ENCODE peak calls at places on chromosomes 3 and 15, in eight cellular contexts. One of them, this sample, is unnamed.

GRCh38 chr3:139561959-139562676 is 22.6 kb upstream of the RBP1 start:
- DNase-seq in transverse colon: peak
- DNase-seq in AG09309: no peak
- DNase-seq in SK-N-SH: peak
- DNase-seq in progenitor cell of endocrine pancreas: no peak
- DNase-seq in spleen: no peak
- DNase-seq in IMR-90: peak
- DNase-seq in epithelial cell of esophagus: peak
- DNase-seq in this sample: no peak

GRCh38 chr15:25022233-25022632 is 67.4 kb downstream of the SNRPN start:
- DNase-seq in epithelial cell of esophagus: peak
- DNase-seq in spleen: no peak
- DNase-seq in SK-N-SH: no peak
- DNase-seq in progenitor cell of endocrine pancreas: no peak
- DNase-seq in transverse colon: no peak
- DNase-seq in IMR-90: peak
- DNase-seq in AG09309: no peak
- DNase-seq in this sample: no peak

GRCh38 chr3:67529915-67530314 is 124.5 kb downstream of the SUCLG2 start:
- DNase-seq in transverse colon: no peak
- DNase-seq in spleen: no peak
- DNase-seq in epithelial cell of esophagus: no peak
- DNase-seq in AG09309: no peak
- DNase-seq in IMR-90: peak
- DNase-seq in SK-N-SH: no peak
- DNase-seq in progenitor cell of endocrine pancreas: no peak
- DNase-seq in this sample: no peak

GRCh38 chr3:127652246-127652995 is 20.3 kb upstream of the ABTB1 start:
- DNase-seq in IMR-90: peak
- DNase-seq in epithelial cell of esophagus: peak
- DNase-seq in progenitor cell of endocrine pancreas: peak
- DNase-seq in AG09309: no peak
- DNase-seq in transverse colon: peak
- DNase-seq in spleen: peak
- DNase-seq in SK-N-SH: peak
- DNase-seq in this sample: no peak

GRCh38 chr15:67930720-67931119 is 90.9 kb upstream of the RNU6-1 start:
- DNase-seq in spleen: no peak
- DNase-seq in SK-N-SH: no peak
- DNase-seq in transverse colon: no peak
- DNase-seq in IMR-90: no peak
- DNase-seq in progenitor cell of endocrine pancreas: no peak
- DNase-seq in epithelial cell of esophagus: no peak
- DNase-seq in AG09309: no peak
- DNase-seq in this sample: no peak

GRCh38 chr15:79513916-79514315 is 81.8 kb downstream of the MINAR1 start:
- DNase-seq in IMR-90: no peak
- DNase-seq in epithelial cell of esophagus: no peak
- DNase-seq in SK-N-SH: no peak
- DNase-seq in spleen: no peak
- DNase-seq in progenitor cell of endocrine pancreas: no peak
- DNase-seq in transverse colon: no peak
- DNase-seq in AG09309: no peak
- DNase-seq in this sample: no peak

GRCh38 chr3:99909714-99910508 is 92.2 kb downstream of the CMSS1 start:
- DNase-seq in transverse colon: no peak
- DNase-seq in SK-N-SH: no peak
- DNase-seq in progenitor cell of endocrine pancreas: no peak
- DNase-seq in IMR-90: peak
- DNase-seq in epithelial cell of esophagus: peak
- DNase-seq in AG09309: no peak
- DNase-seq in spleen: no peak
- DNase-seq in this sample: no peak

GRCh38 chr3:66602691-66603090 is 101.9 kb upstream of the LRIG1 start:
- DNase-seq in AG09309: no peak
- DNase-seq in spleen: no peak
- DNase-seq in progenitor cell of endocrine pancreas: no peak
- DNase-seq in SK-N-SH: no peak
- DNase-seq in epithelial cell of esophagus: peak
- DNase-seq in transverse colon: no peak
- DNase-seq in IMR-90: no peak
- DNase-seq in this sample: no peak

GRCh38 chr3:187267306-187267705 is 24.2 kb downstream of the MASP1 start:
- DNase-seq in progenitor cell of endocrine pancreas: no peak
- DNase-seq in epithelial cell of esophagus: no peak
- DNase-seq in transverse colon: no peak
- DNase-seq in IMR-90: no peak
- DNase-seq in SK-N-SH: no peak
- DNase-seq in AG09309: no peak
- DNase-seq in spleen: no peak
- DNase-seq in this sample: no peak

GRCh38 chr15:45268135-45268534 is 16.1 kb downstream of the SLC28A2 start:
- DNase-seq in epithelial cell of esophagus: peak
- DNase-seq in transverse colon: peak
- DNase-seq in spleen: no peak
- DNase-seq in progenitor cell of endocrine pancreas: no peak
- DNase-seq in IMR-90: no peak
- DNase-seq in SK-N-SH: no peak
- DNase-seq in AG09309: no peak
- DNase-seq in this sample: no peak

GRCh38 chr15:76994001-76994400 is 925 bp upstream of the PSTPIP1 start:
- DNase-seq in transverse colon: peak
- DNase-seq in progenitor cell of endocrine pancreas: no peak
- DNase-seq in SK-N-SH: peak
- DNase-seq in spleen: peak
- DNase-seq in AG09309: no peak
- DNase-seq in epithelial cell of esophagus: peak
- DNase-seq in IMR-90: no peak
- DNase-seq in this sample: peak

GRCh38 chr3:120615863-120616599 is 19.9 kb downstream of the NDUFB4 start:
- DNase-seq in transverse colon: peak
- DNase-seq in progenitor cell of endocrine pancreas: no peak
- DNase-seq in epithelial cell of esophagus: peak
- DNase-seq in AG09309: no peak
- DNase-seq in spleen: no peak
- DNase-seq in SK-N-SH: no peak
- DNase-seq in IMR-90: peak
- DNase-seq in this sample: no peak

GRCh38 chr3:8575364-8576104 is 69.1 kb downstream of the SSUH2 start:
- DNase-seq in AG09309: no peak
- DNase-seq in spleen: no peak
- DNase-seq in IMR-90: peak
- DNase-seq in progenitor cell of endocrine pancreas: no peak
- DNase-seq in transverse colon: no peak
- DNase-seq in SK-N-SH: no peak
- DNase-seq in epithelial cell of esophagus: peak
- DNase-seq in this sample: no peak

GRCh38 chr15:60634815-60635214 is 155.9 kb upstream of the ICE2 start:
- DNase-seq in progenitor cell of endocrine pancreas: no peak
- DNase-seq in SK-N-SH: peak
- DNase-seq in AG09309: no peak
- DNase-seq in spleen: peak
- DNase-seq in epithelial cell of esophagus: no peak
- DNase-seq in IMR-90: peak
- DNase-seq in transverse colon: peak
- DNase-seq in this sample: no peak

GRCh38 chr3:56157693-56158092 is 310.6 kb downstream of the ERC2 start:
- DNase-seq in spleen: no peak
- DNase-seq in SK-N-SH: no peak
- DNase-seq in epithelial cell of esophagus: no peak
- DNase-seq in IMR-90: no peak
- DNase-seq in transverse colon: no peak
- DNase-seq in progenitor cell of endocrine pancreas: no peak
- DNase-seq in AG09309: peak
- DNase-seq in this sample: no peak

GRCh38 chr3:134059680-134060560 is 30.2 kb upstream of the SLCO2A1 start:
- DNase-seq in IMR-90: peak
- DNase-seq in transverse colon: peak
- DNase-seq in epithelial cell of esophagus: peak
- DNase-seq in spleen: peak
- DNase-seq in AG09309: no peak
- DNase-seq in SK-N-SH: no peak
- DNase-seq in progenitor cell of endocrine pancreas: no peak
- DNase-seq in this sample: no peak

GRCh38 chr15:90141646-90142045 is 39.4 kb upstream of the IDH2 start:
- DNase-seq in progenitor cell of endocrine pancreas: no peak
- DNase-seq in AG09309: no peak
- DNase-seq in IMR-90: peak
- DNase-seq in transverse colon: no peak
- DNase-seq in epithelial cell of esophagus: no peak
- DNase-seq in spleen: no peak
- DNase-seq in SK-N-SH: no peak
- DNase-seq in this sample: no peak

GRCh38 chr3:51980253-51980652 is 3.1 kb upstream of the ACY1 start:
- DNase-seq in IMR-90: no peak
- DNase-seq in spleen: no peak
- DNase-seq in epithelial cell of esophagus: no peak
- DNase-seq in AG09309: no peak
- DNase-seq in progenitor cell of endocrine pancreas: no peak
- DNase-seq in SK-N-SH: no peak
- DNase-seq in transverse colon: no peak
- DNase-seq in this sample: no peak

GRCh38 chr3:150763841-150764483 is 993 bp upstream of the SIAH2 start:
- DNase-seq in spleen: peak
- DNase-seq in IMR-90: peak
- DNase-seq in progenitor cell of endocrine pancreas: peak
- DNase-seq in SK-N-SH: peak
- DNase-seq in transverse colon: peak
- DNase-seq in AG09309: peak
- DNase-seq in epithelial cell of esophagus: peak
- DNase-seq in this sample: no peak

GRCh38 chr3:79597719-79598118 is 170.1 kb downstream of the ROBO1 start:
- DNase-seq in transverse colon: no peak
- DNase-seq in progenitor cell of endocrine pancreas: no peak
- DNase-seq in AG09309: no peak
- DNase-seq in SK-N-SH: no peak
- DNase-seq in spleen: no peak
- DNase-seq in epithelial cell of esophagus: peak
- DNase-seq in IMR-90: no peak
- DNase-seq in this sample: no peak

GRCh38 chr15:66151809-66152208 is 101.7 kb downstream of the MEGF11 start:
- DNase-seq in epithelial cell of esophagus: no peak
- DNase-seq in AG09309: no peak
- DNase-seq in transverse colon: peak
- DNase-seq in progenitor cell of endocrine pancreas: no peak
- DNase-seq in spleen: peak
- DNase-seq in SK-N-SH: peak
- DNase-seq in IMR-90: no peak
- DNase-seq in this sample: no peak

GRCh38 chr3:151101270-151101954 is 15.9 kb downstream of the MED12L start:
- DNase-seq in transverse colon: no peak
- DNase-seq in SK-N-SH: peak
- DNase-seq in epithelial cell of esophagus: no peak
- DNase-seq in progenitor cell of endocrine pancreas: no peak
- DNase-seq in spleen: no peak
- DNase-seq in AG09309: no peak
- DNase-seq in IMR-90: no peak
- DNase-seq in this sample: no peak

GRCh38 chr3:17412950-17413530 is 329.4 kb downstream of the TBC1D5 start:
- DNase-seq in AG09309: no peak
- DNase-seq in transverse colon: no peak
- DNase-seq in progenitor cell of endocrine pancreas: no peak
- DNase-seq in spleen: no peak
- DNase-seq in epithelial cell of esophagus: peak
- DNase-seq in IMR-90: peak
- DNase-seq in SK-N-SH: peak
- DNase-seq in this sample: no peak

GRCh38 chr3:184560992-184561328 is 625 bp upstream of the EPHB3 start:
- DNase-seq in IMR-90: no peak
- DNase-seq in SK-N-SH: no peak
- DNase-seq in progenitor cell of endocrine pancreas: no peak
- DNase-seq in epithelial cell of esophagus: no peak
- DNase-seq in transverse colon: no peak
- DNase-seq in AG09309: no peak
- DNase-seq in spleen: no peak
- DNase-seq in this sample: no peak

GRCh38 chr3:54939591-54940300 is 11.9 kb upstream of the LRTM1 start:
- DNase-seq in progenitor cell of endocrine pancreas: no peak
- DNase-seq in AG09309: no peak
- DNase-seq in transverse colon: no peak
- DNase-seq in IMR-90: peak
- DNase-seq in spleen: no peak
- DNase-seq in SK-N-SH: no peak
- DNase-seq in epithelial cell of esophagus: no peak
- DNase-seq in this sample: no peak

GRCh38 chr3:10835406-10835805 is 19.4 kb downstream of the SLC6A11 start:
- DNase-seq in AG09309: no peak
- DNase-seq in spleen: no peak
- DNase-seq in transverse colon: no peak
- DNase-seq in progenitor cell of endocrine pancreas: no peak
- DNase-seq in epithelial cell of esophagus: no peak
- DNase-seq in SK-N-SH: no peak
- DNase-seq in IMR-90: no peak
- DNase-seq in this sample: no peak
- TF ChIP-seq CTCF in AG09309: no peak
- TF ChIP-seq CTCF in spleen: no peak
- TF ChIP-seq CTCF in transverse colon: no peak
- TF ChIP-seq CTCF in progenitor cell of endocrine pancreas: no peak
- TF ChIP-seq CTCF in epithelial cell of esophagus: no peak
- TF ChIP-seq CTCF in SK-N-SH: no peak
- TF ChIP-seq CTCF in IMR-90: no peak
- TF ChIP-seq CTCF in this sample: no peak

DNA sequence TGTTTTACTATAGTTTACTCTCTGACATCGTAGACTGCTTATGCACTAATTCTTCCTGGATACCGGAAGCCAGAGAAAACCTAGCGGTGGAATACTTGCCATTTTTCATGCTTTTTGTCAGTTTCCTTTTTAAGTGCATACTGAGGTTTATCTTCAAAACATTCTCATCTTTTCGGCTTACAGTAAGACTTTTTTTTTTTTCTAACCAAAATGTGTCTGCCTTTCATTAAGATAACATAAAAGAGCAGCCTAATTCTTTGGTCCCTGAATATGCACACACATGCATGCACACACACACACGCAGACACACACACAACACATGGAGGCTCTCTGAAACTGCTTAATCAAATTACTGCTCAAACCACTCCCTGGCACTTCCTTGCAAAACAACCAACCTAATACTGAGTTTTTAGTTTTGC is 1.3 kb downstream of the ZNF445 start:
- DNase-seq in SK-N-SH: peak
- DNase-seq in transverse colon: no peak
- DNase-seq in spleen: no peak
- DNase-seq in progenitor cell of endocrine pancreas: no peak
- DNase-seq in AG09309: no peak
- DNase-seq in IMR-90: peak
- DNase-seq in epithelial cell of esophagus: peak
- DNase-seq in this sample: no peak
- TF ChIP-seq CTCF in SK-N-SH: no peak
- TF ChIP-seq CTCF in transverse colon: no peak
- TF ChIP-seq CTCF in spleen: no peak
- TF ChIP-seq CTCF in progenitor cell of endocrine pancreas: no peak
- TF ChIP-seq CTCF in AG09309: peak
- TF ChIP-seq CTCF in IMR-90: peak
- TF ChIP-seq CTCF in epithelial cell of esophagus: no peak
- TF ChIP-seq CTCF in this sample: peak

GRCh38 chr3:44114142-44114541 is 127.5 kb upstream of the TOPAZ1 start:
- DNase-seq in transverse colon: peak
- DNase-seq in spleen: peak
- DNase-seq in epithelial cell of esophagus: peak
- DNase-seq in AG09309: no peak
- DNase-seq in SK-N-SH: peak
- DNase-seq in progenitor cell of endocrine pancreas: peak
- DNase-seq in IMR-90: peak
- DNase-seq in this sample: no peak
- TF ChIP-seq CTCF in transverse colon: peak
- TF ChIP-seq CTCF in spleen: peak
- TF ChIP-seq CTCF in epithelial cell of esophagus: peak
- TF ChIP-seq CTCF in AG09309: peak
- TF ChIP-seq CTCF in SK-N-SH: peak
- TF ChIP-seq CTCF in progenitor cell of endocrine pancreas: peak
- TF ChIP-seq CTCF in IMR-90: peak
- TF ChIP-seq CTCF in this sample: peak

GRCh38 chr3:195698325-195699147 is 22.2 kb upstream of the MUC20 start:
- DNase-seq in IMR-90: no peak
- DNase-seq in SK-N-SH: no peak
- DNase-seq in transverse colon: no peak
- DNase-seq in progenitor cell of endocrine pancreas: no peak
- DNase-seq in epithelial cell of esophagus: no peak
- DNase-seq in AG09309: no peak
- DNase-seq in spleen: no peak
- DNase-seq in this sample: no peak
- TF ChIP-seq CTCF in IMR-90: no peak
- TF ChIP-seq CTCF in SK-N-SH: no peak
- TF ChIP-seq CTCF in transverse colon: no peak
- TF ChIP-seq CTCF in progenitor cell of endocrine pancreas: no peak
- TF ChIP-seq CTCF in epithelial cell of esophagus: no peak
- TF ChIP-seq CTCF in AG09309: no peak
- TF ChIP-seq CTCF in spleen: no peak
- TF ChIP-seq CTCF in this sample: no peak